ENCODE peak calls at places on chromosomes 7 and 10, in nine cellular contexts. One of them, this sample, is unnamed.

GRCh38 chr10:43049081-43049551 is 27.8 kb upstream of the RET start:
- DNase-seq in sigmoid colon: peak
- DNase-seq in testis: no peak
- DNase-seq in gastrocnemius medialis: no peak
- DNase-seq in A549: no peak
- DNase-seq in spleen: no peak
- DNase-seq in HCT116: no peak
- DNase-seq in upper lobe of left lung: peak
- DNase-seq in heart left ventricle: peak
- DNase-seq in this sample: peak

GRCh38 chr7:39670934-39671333 is 47.6 kb downstream of the RALA start:
- DNase-seq in sigmoid colon: no peak
- DNase-seq in testis: no peak
- DNase-seq in gastrocnemius medialis: no peak
- DNase-seq in A549: no peak
- DNase-seq in spleen: no peak
- DNase-seq in HCT116: no peak
- DNase-seq in upper lobe of left lung: no peak
- DNase-seq in heart left ventricle: no peak
- DNase-seq in this sample: no peak

GRCh38 chr7:88014581-88014980 is 80.5 kb downstream of the ADAM22 start:
- DNase-seq in sigmoid colon: no peak
- DNase-seq in testis: no peak
- DNase-seq in gastrocnemius medialis: no peak
- DNase-seq in A549: no peak
- DNase-seq in spleen: no peak
- DNase-seq in HCT116: no peak
- DNase-seq in upper lobe of left lung: no peak
- DNase-seq in heart left ventricle: no peak
- DNase-seq in this sample: no peak

GRCh38 chr7:127751062-127751722 is 99.2 kb downstream of the SND1 start:
- DNase-seq in sigmoid colon: no peak
- DNase-seq in testis: no peak
- DNase-seq in gastrocnemius medialis: no peak
- DNase-seq in A549: no peak
- DNase-seq in spleen: no peak
- DNase-seq in HCT116: no peak
- DNase-seq in upper lobe of left lung: no peak
- DNase-seq in heart left ventricle: no peak
- DNase-seq in this sample: no peak

GRCh38 chr7:140972876-140973829 is 41.6 kb downstream of the MRPS33 start:
- DNase-seq in sigmoid colon: no peak
- DNase-seq in testis: no peak
- DNase-seq in gastrocnemius medialis: no peak
- DNase-seq in A549: no peak
- DNase-seq in spleen: no peak
- DNase-seq in HCT116: no peak
- DNase-seq in upper lobe of left lung: no peak
- DNase-seq in heart left ventricle: no peak
- DNase-seq in this sample: no peak

GRCh38 chr10:60679388-60679987 is 98.8 kb upstream of the CDK1 start:
- DNase-seq in sigmoid colon: no peak
- DNase-seq in testis: no peak
- DNase-seq in gastrocnemius medialis: no peak
- DNase-seq in A549: no peak
- DNase-seq in spleen: no peak
- DNase-seq in HCT116: no peak
- DNase-seq in upper lobe of left lung: peak
- DNase-seq in heart left ventricle: no peak
- DNase-seq in this sample: no peak

GRCh38 chr10:23351914-23352313 is 7.3 kb upstream of the C10orf67 start:
- DNase-seq in sigmoid colon: no peak
- DNase-seq in testis: no peak
- DNase-seq in gastrocnemius medialis: no peak
- DNase-seq in A549: no peak
- DNase-seq in spleen: no peak
- DNase-seq in HCT116: no peak
- DNase-seq in upper lobe of left lung: no peak
- DNase-seq in heart left ventricle: no peak
- DNase-seq in this sample: no peak

GRCh38 chr10:13633689-13634088 is 46.9 kb downstream of the PRPF18 start:
- DNase-seq in sigmoid colon: peak
- DNase-seq in testis: no peak
- DNase-seq in gastrocnemius medialis: peak
- DNase-seq in A549: no peak
- DNase-seq in spleen: no peak
- DNase-seq in HCT116: no peak
- DNase-seq in upper lobe of left lung: no peak
- DNase-seq in heart left ventricle: peak
- DNase-seq in this sample: no peak

GRCh38 chr7:42671627-42672026 is 240.2 kb downstream of the C7orf25 start:
- DNase-seq in sigmoid colon: no peak
- DNase-seq in testis: no peak
- DNase-seq in gastrocnemius medialis: no peak
- DNase-seq in A549: no peak
- DNase-seq in spleen: no peak
- DNase-seq in HCT116: no peak
- DNase-seq in upper lobe of left lung: no peak
- DNase-seq in heart left ventricle: no peak
- DNase-seq in this sample: no peak

DNA sequence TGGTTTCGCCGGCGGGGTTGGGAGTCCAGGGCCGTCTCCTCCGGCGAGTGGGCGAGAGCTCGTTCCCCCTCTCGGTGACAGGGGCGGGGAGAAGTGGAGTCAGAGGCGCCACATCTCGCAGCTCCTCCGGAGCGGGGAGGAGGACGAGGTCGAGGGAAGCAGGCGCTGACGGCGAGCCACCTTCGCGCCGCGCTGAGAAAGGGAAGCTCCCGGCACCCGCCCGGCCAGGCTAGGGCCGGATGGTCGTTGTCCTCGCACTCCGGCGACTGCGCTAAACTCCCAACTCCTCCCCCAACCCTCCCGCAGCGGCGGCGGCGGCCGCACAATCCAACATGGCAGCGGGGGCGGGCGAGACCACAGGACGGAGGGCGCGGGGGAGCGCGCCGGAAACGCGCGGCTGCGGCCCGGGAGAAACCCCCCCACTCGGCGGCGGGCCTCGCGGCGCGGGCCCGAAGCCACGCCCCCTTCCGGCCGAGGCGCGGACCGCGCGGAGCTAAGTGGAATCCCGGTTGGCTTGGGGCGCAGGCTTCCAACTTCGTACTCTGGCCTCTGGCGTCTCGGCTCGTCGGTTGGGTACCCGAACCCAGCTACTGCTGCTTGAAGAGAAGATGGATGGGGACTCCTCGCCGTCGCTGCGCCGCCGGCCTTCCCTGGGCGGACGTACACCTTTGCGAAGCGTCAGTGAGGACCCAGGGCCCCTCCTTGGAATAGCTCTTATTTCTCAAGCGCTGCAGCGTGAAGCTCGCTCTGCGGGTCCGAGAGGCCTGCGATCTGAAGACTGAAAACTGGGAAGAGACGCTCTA is at the start of gene WASL:
- DNase-seq in sigmoid colon: peak
- DNase-seq in testis: peak
- DNase-seq in gastrocnemius medialis: peak
- DNase-seq in A549: peak
- DNase-seq in spleen: peak
- DNase-seq in HCT116: peak
- DNase-seq in upper lobe of left lung: peak
- DNase-seq in heart left ventricle: peak
- DNase-seq in this sample: peak
- TF ChIP-seq POLR2A in sigmoid colon: peak
- TF ChIP-seq POLR2A in testis: peak
- TF ChIP-seq POLR2A in gastrocnemius medialis: peak
- TF ChIP-seq POLR2A in A549: peak
- TF ChIP-seq POLR2A in spleen: peak
- TF ChIP-seq POLR2A in HCT116: peak
- TF ChIP-seq POLR2A in upper lobe of left lung: peak
- TF ChIP-seq POLR2A in heart left ventricle: peak
- TF ChIP-seq POLR2A in this sample: peak

GRCh38 chr10:117537904-117538524 is 4.5 kb upstream of the EMX2 start:
- DNase-seq in sigmoid colon: no peak
- DNase-seq in testis: no peak
- DNase-seq in gastrocnemius medialis: no peak
- DNase-seq in A549: no peak
- DNase-seq in spleen: no peak
- DNase-seq in HCT116: no peak
- DNase-seq in upper lobe of left lung: no peak
- DNase-seq in heart left ventricle: no peak
- DNase-seq in this sample: no peak
- TF ChIP-seq CTCF in sigmoid colon: no peak
- TF ChIP-seq CTCF in testis: no peak
- TF ChIP-seq CTCF in gastrocnemius medialis: no peak
- TF ChIP-seq CTCF in A549: no peak
- TF ChIP-seq CTCF in spleen: no peak
- TF ChIP-seq CTCF in HCT116: no peak
- TF ChIP-seq CTCF in upper lobe of left lung: no peak
- TF ChIP-seq CTCF in heart left ventricle: no peak
- TF ChIP-seq CTCF in this sample: no peak

DNA sequence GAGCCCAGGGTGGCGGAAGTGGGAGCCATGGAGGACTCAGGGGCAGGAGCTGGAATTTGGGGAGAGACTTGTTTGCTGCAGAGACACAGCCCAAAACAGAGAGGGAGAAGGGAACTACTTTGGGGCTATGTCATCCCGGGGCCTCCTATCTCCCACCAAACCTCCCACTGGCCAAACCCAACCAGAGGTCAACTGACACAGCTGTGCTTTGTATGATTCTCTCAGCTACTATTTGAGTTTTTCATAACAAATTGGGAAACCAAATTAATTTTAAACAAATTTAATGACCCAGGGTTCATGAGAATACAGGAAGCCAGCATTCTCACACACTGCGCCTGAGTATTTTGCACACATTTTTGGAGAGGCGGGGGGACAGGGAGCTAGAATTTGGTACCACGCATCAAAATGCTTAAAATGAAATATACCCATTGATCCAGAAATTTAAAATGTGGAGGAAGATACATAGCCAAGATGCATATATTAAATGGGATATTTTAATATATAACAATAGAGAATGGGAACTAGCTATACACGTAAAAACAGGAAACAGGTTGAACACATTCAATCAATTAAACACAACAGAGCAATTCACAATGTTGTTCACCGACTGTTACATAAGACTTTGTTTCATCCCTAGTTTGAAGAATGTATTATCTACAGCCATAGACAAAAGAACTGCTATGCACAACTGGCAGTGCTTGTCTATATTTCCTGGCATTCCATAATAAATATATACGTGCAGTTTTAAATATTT is 105.3 kb downstream of the PARD3 start:
- DNase-seq in sigmoid colon: no peak
- DNase-seq in testis: no peak
- DNase-seq in gastrocnemius medialis: no peak
- DNase-seq in A549: no peak
- DNase-seq in spleen: no peak
- DNase-seq in HCT116: no peak
- DNase-seq in upper lobe of left lung: no peak
- DNase-seq in heart left ventricle: no peak
- DNase-seq in this sample: no peak
- H3K27ac ChIP-seq in sigmoid colon: peak
- H3K27ac ChIP-seq in testis: no peak
- H3K27ac ChIP-seq in gastrocnemius medialis: no peak
- H3K27ac ChIP-seq in A549: peak
- H3K27ac ChIP-seq in spleen: no peak
- H3K27ac ChIP-seq in HCT116: no peak
- H3K27ac ChIP-seq in upper lobe of left lung: peak
- H3K27ac ChIP-seq in heart left ventricle: peak
- H3K27ac ChIP-seq in this sample: peak

DNA sequence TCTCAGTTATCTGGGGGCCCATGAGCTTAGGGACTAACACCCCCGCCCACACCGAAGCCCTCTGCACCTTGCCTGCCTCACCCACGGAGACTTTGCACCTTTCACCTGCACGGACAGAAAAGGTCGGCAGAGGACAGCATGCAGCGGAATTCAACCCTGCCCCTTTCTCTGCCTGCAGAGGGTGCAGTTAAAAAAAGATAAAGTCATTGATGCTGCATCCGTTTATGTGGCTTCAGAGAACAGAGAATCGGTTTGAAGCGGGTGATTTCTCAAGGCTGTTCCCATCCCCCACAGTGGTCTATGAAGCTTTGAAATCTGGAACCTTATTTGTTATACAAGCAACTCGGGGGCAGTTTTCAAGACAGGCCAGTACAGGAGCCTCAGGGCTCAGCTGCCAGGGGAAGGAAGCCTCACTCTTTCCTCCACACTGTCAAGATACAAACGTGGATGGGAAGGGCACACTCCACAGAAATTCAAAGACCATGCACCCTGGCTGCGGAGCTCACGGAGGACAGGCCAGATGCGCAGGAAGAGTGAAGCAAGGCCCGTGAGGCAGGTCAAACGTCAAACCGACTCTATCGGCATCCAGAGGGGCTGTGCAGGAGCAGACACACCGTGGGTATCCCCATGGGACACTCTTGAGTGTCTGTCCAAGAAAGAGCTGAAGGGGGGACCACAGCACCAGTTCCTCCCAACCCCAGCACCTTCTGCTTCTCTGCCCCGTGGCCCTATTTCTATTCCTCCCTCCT is 66.3 kb downstream of the INSIG1 start:
- DNase-seq in sigmoid colon: no peak
- DNase-seq in testis: no peak
- DNase-seq in gastrocnemius medialis: no peak
- DNase-seq in A549: no peak
- DNase-seq in spleen: peak
- DNase-seq in HCT116: no peak
- DNase-seq in upper lobe of left lung: no peak
- DNase-seq in heart left ventricle: no peak
- DNase-seq in this sample: no peak
- TF ChIP-seq POLR2A in sigmoid colon: no peak
- TF ChIP-seq POLR2A in testis: no peak
- TF ChIP-seq POLR2A in gastrocnemius medialis: no peak
- TF ChIP-seq POLR2A in A549: no peak
- TF ChIP-seq POLR2A in spleen: no peak
- TF ChIP-seq POLR2A in HCT116: no peak
- TF ChIP-seq POLR2A in upper lobe of left lung: no peak
- TF ChIP-seq POLR2A in heart left ventricle: no peak
- TF ChIP-seq POLR2A in this sample: no peak